ENCODE peak calls at places on chromosomes 6 and 20, in eight cellular contexts. One of them, this sample, is unnamed.

GRCh38 chr20:58141971-58142842 is 86.2 kb downstream of the ANKRD60 start:
- DNase-seq in C1 segment of cervical spinal cord: no peak
- DNase-seq in NCI-H1417: no peak
- DNase-seq in effector memory CD4-positive, alpha-beta T cell: no peak
- DNase-seq in GM12865: no peak
- DNase-seq in activated CD4-positive, alpha-beta T cell treated with anti-CD3 and anti-CD28 coated beads for 24 hours: no peak
- DNase-seq in stimulated activated CD8-positive, alpha-beta memory T cell treated with anti-CD3 and anti-CD28 coated beads, Interleukin-4, amount 100 ng/mL, for 1 hour: no peak
- DNase-seq in hippocampal formation: no peak
- DNase-seq in this sample: no peak

GRCh38 chr6:142542704-142543233 is 241.0 kb downstream of the ADGRG6 start:
- DNase-seq in C1 segment of cervical spinal cord: no peak
- DNase-seq in NCI-H1417: no peak
- DNase-seq in effector memory CD4-positive, alpha-beta T cell: no peak
- DNase-seq in GM12865: no peak
- DNase-seq in activated CD4-positive, alpha-beta T cell treated with anti-CD3 and anti-CD28 coated beads for 24 hours: no peak
- DNase-seq in stimulated activated CD8-positive, alpha-beta memory T cell treated with anti-CD3 and anti-CD28 coated beads, Interleukin-4, amount 100 ng/mL, for 1 hour: no peak
- DNase-seq in hippocampal formation: no peak
- DNase-seq in this sample: no peak

GRCh38 chr20:2538931-2539330 is 2.6 kb downstream of the TMC2 start:
- DNase-seq in C1 segment of cervical spinal cord: no peak
- DNase-seq in NCI-H1417: no peak
- DNase-seq in effector memory CD4-positive, alpha-beta T cell: no peak
- DNase-seq in GM12865: no peak
- DNase-seq in activated CD4-positive, alpha-beta T cell treated with anti-CD3 and anti-CD28 coated beads for 24 hours: no peak
- DNase-seq in stimulated activated CD8-positive, alpha-beta memory T cell treated with anti-CD3 and anti-CD28 coated beads, Interleukin-4, amount 100 ng/mL, for 1 hour: no peak
- DNase-seq in hippocampal formation: peak; percentile 11
- DNase-seq in this sample: no peak

GRCh38 chr6:14553515-14553914 is 435.9 kb downstream of the CD83 start:
- DNase-seq in C1 segment of cervical spinal cord: no peak
- DNase-seq in NCI-H1417: no peak
- DNase-seq in effector memory CD4-positive, alpha-beta T cell: no peak
- DNase-seq in GM12865: no peak
- DNase-seq in activated CD4-positive, alpha-beta T cell treated with anti-CD3 and anti-CD28 coated beads for 24 hours: no peak
- DNase-seq in stimulated activated CD8-positive, alpha-beta memory T cell treated with anti-CD3 and anti-CD28 coated beads, Interleukin-4, amount 100 ng/mL, for 1 hour: no peak
- DNase-seq in hippocampal formation: no peak
- DNase-seq in this sample: no peak

GRCh38 chr20:33423141-33423834 is 20.3 kb downstream of the SNTA1 start:
- DNase-seq in C1 segment of cervical spinal cord: no peak
- DNase-seq in NCI-H1417: no peak
- DNase-seq in effector memory CD4-positive, alpha-beta T cell: no peak
- DNase-seq in GM12865: no peak
- DNase-seq in activated CD4-positive, alpha-beta T cell treated with anti-CD3 and anti-CD28 coated beads for 24 hours: no peak
- DNase-seq in stimulated activated CD8-positive, alpha-beta memory T cell treated with anti-CD3 and anti-CD28 coated beads, Interleukin-4, amount 100 ng/mL, for 1 hour: no peak
- DNase-seq in hippocampal formation: no peak
- DNase-seq in this sample: no peak

GRCh38 chr6:34195726-34196115 is 41.0 kb upstream of the HMGA1 start:
- DNase-seq in C1 segment of cervical spinal cord: no peak
- DNase-seq in NCI-H1417: no peak
- DNase-seq in effector memory CD4-positive, alpha-beta T cell: no peak
- DNase-seq in GM12865: no peak
- DNase-seq in activated CD4-positive, alpha-beta T cell treated with anti-CD3 and anti-CD28 coated beads for 24 hours: no peak
- DNase-seq in stimulated activated CD8-positive, alpha-beta memory T cell treated with anti-CD3 and anti-CD28 coated beads, Interleukin-4, amount 100 ng/mL, for 1 hour: no peak
- DNase-seq in hippocampal formation: no peak
- DNase-seq in this sample: peak; percentile 22

GRCh38 chr6:132115714-132116366 is 164.7 kb upstream of the CCN2 start:
- DNase-seq in C1 segment of cervical spinal cord: no peak
- DNase-seq in NCI-H1417: no peak
- DNase-seq in effector memory CD4-positive, alpha-beta T cell: no peak
- DNase-seq in GM12865: no peak
- DNase-seq in activated CD4-positive, alpha-beta T cell treated with anti-CD3 and anti-CD28 coated beads for 24 hours: no peak
- DNase-seq in stimulated activated CD8-positive, alpha-beta memory T cell treated with anti-CD3 and anti-CD28 coated beads, Interleukin-4, amount 100 ng/mL, for 1 hour: no peak
- DNase-seq in hippocampal formation: no peak
- DNase-seq in this sample: no peak

GRCh38 chr6:132813173-132813856 is 1.1 kb upstream of the RPS12 start:
- DNase-seq in C1 segment of cervical spinal cord: peak; percentile 27
- DNase-seq in NCI-H1417: peak; percentile 63
- DNase-seq in effector memory CD4-positive, alpha-beta T cell: no peak
- DNase-seq in GM12865: peak; percentile 74
- DNase-seq in activated CD4-positive, alpha-beta T cell treated with anti-CD3 and anti-CD28 coated beads for 24 hours: peak; percentile 31
- DNase-seq in stimulated activated CD8-positive, alpha-beta memory T cell treated with anti-CD3 and anti-CD28 coated beads, Interleukin-4, amount 100 ng/mL, for 1 hour: no peak
- DNase-seq in hippocampal formation: peak; percentile 46
- DNase-seq in this sample: peak; percentile 62

GRCh38 chr6:22737331-22737730 is 168.0 kb downstream of the HDGFL1 start:
- DNase-seq in C1 segment of cervical spinal cord: no peak
- DNase-seq in NCI-H1417: peak; percentile 47
- DNase-seq in effector memory CD4-positive, alpha-beta T cell: no peak
- DNase-seq in GM12865: peak; percentile 53
- DNase-seq in activated CD4-positive, alpha-beta T cell treated with anti-CD3 and anti-CD28 coated beads for 24 hours: no peak
- DNase-seq in stimulated activated CD8-positive, alpha-beta memory T cell treated with anti-CD3 and anti-CD28 coated beads, Interleukin-4, amount 100 ng/mL, for 1 hour: no peak
- DNase-seq in hippocampal formation: peak; percentile 52
- DNase-seq in this sample: peak; percentile 65

GRCh38 chr6:118650500-118651281 is 700 bp downstream of the CEP85L start:
- DNase-seq in C1 segment of cervical spinal cord: no peak
- DNase-seq in NCI-H1417: peak; percentile 41
- DNase-seq in effector memory CD4-positive, alpha-beta T cell: peak; percentile 21
- DNase-seq in GM12865: peak; percentile 63
- DNase-seq in activated CD4-positive, alpha-beta T cell treated with anti-CD3 and anti-CD28 coated beads for 24 hours: peak; percentile 30
- DNase-seq in stimulated activated CD8-positive, alpha-beta memory T cell treated with anti-CD3 and anti-CD28 coated beads, Interleukin-4, amount 100 ng/mL, for 1 hour: no peak
- DNase-seq in hippocampal formation: peak; percentile 58
- DNase-seq in this sample: peak; percentile 42

GRCh38 chr6:79813143-79813542 is 134.2 kb downstream of the ELOVL4 start:
- DNase-seq in C1 segment of cervical spinal cord: no peak
- DNase-seq in NCI-H1417: no peak
- DNase-seq in effector memory CD4-positive, alpha-beta T cell: no peak
- DNase-seq in GM12865: no peak
- DNase-seq in activated CD4-positive, alpha-beta T cell treated with anti-CD3 and anti-CD28 coated beads for 24 hours: no peak
- DNase-seq in stimulated activated CD8-positive, alpha-beta memory T cell treated with anti-CD3 and anti-CD28 coated beads, Interleukin-4, amount 100 ng/mL, for 1 hour: no peak
- DNase-seq in hippocampal formation: no peak
- DNase-seq in this sample: peak; percentile 42

GRCh38 chr6:21539621-21540100 is 53.9 kb upstream of the SOX4 start:
- DNase-seq in C1 segment of cervical spinal cord: no peak
- DNase-seq in NCI-H1417: no peak
- DNase-seq in effector memory CD4-positive, alpha-beta T cell: no peak
- DNase-seq in GM12865: no peak
- DNase-seq in activated CD4-positive, alpha-beta T cell treated with anti-CD3 and anti-CD28 coated beads for 24 hours: no peak
- DNase-seq in stimulated activated CD8-positive, alpha-beta memory T cell treated with anti-CD3 and anti-CD28 coated beads, Interleukin-4, amount 100 ng/mL, for 1 hour: no peak
- DNase-seq in hippocampal formation: no peak
- DNase-seq in this sample: no peak

GRCh38 chr6:51396583-51396982 is 577.9 kb downstream of the TFAP2B start:
- DNase-seq in C1 segment of cervical spinal cord: no peak
- DNase-seq in NCI-H1417: no peak
- DNase-seq in effector memory CD4-positive, alpha-beta T cell: no peak
- DNase-seq in GM12865: no peak
- DNase-seq in activated CD4-positive, alpha-beta T cell treated with anti-CD3 and anti-CD28 coated beads for 24 hours: no peak
- DNase-seq in stimulated activated CD8-positive, alpha-beta memory T cell treated with anti-CD3 and anti-CD28 coated beads, Interleukin-4, amount 100 ng/mL, for 1 hour: no peak
- DNase-seq in hippocampal formation: no peak
- DNase-seq in this sample: no peak

GRCh38 chr6:138563650-138564049 is 64.4 kb upstream of the NHSL1 start:
- DNase-seq in C1 segment of cervical spinal cord: no peak
- DNase-seq in NCI-H1417: no peak
- DNase-seq in effector memory CD4-positive, alpha-beta T cell: no peak
- DNase-seq in GM12865: no peak
- DNase-seq in activated CD4-positive, alpha-beta T cell treated with anti-CD3 and anti-CD28 coated beads for 24 hours: no peak
- DNase-seq in stimulated activated CD8-positive, alpha-beta memory T cell treated with anti-CD3 and anti-CD28 coated beads, Interleukin-4, amount 100 ng/mL, for 1 hour: no peak
- DNase-seq in hippocampal formation: no peak
- DNase-seq in this sample: no peak

GRCh38 chr20:33852971-33853813 is 42.0 kb downstream of the CHMP4B start:
- DNase-seq in C1 segment of cervical spinal cord: no peak
- DNase-seq in NCI-H1417: no peak
- DNase-seq in effector memory CD4-positive, alpha-beta T cell: no peak
- DNase-seq in GM12865: no peak
- DNase-seq in activated CD4-positive, alpha-beta T cell treated with anti-CD3 and anti-CD28 coated beads for 24 hours: no peak
- DNase-seq in stimulated activated CD8-positive, alpha-beta memory T cell treated with anti-CD3 and anti-CD28 coated beads, Interleukin-4, amount 100 ng/mL, for 1 hour: no peak
- DNase-seq in hippocampal formation: no peak
- DNase-seq in this sample: no peak

GRCh38 chr6:91860951-91861350 is 1274.1 kb upstream of the MAP3K7 start:
- DNase-seq in C1 segment of cervical spinal cord: no peak
- DNase-seq in NCI-H1417: no peak
- DNase-seq in effector memory CD4-positive, alpha-beta T cell: no peak
- DNase-seq in GM12865: no peak
- DNase-seq in activated CD4-positive, alpha-beta T cell treated with anti-CD3 and anti-CD28 coated beads for 24 hours: no peak
- DNase-seq in stimulated activated CD8-positive, alpha-beta memory T cell treated with anti-CD3 and anti-CD28 coated beads, Interleukin-4, amount 100 ng/mL, for 1 hour: no peak
- DNase-seq in hippocampal formation: no peak
- DNase-seq in this sample: no peak

GRCh38 chr6:145349950-145350510 is 385.3 kb downstream of the EPM2A start:
- DNase-seq in C1 segment of cervical spinal cord: no peak
- DNase-seq in NCI-H1417: no peak
- DNase-seq in effector memory CD4-positive, alpha-beta T cell: no peak
- DNase-seq in GM12865: peak; percentile 87
- DNase-seq in activated CD4-positive, alpha-beta T cell treated with anti-CD3 and anti-CD28 coated beads for 24 hours: no peak
- DNase-seq in stimulated activated CD8-positive, alpha-beta memory T cell treated with anti-CD3 and anti-CD28 coated beads, Interleukin-4, amount 100 ng/mL, for 1 hour: no peak
- DNase-seq in hippocampal formation: no peak
- DNase-seq in this sample: no peak

GRCh38 chr6:156971153-156971882 is 194.1 kb downstream of the ARID1B start:
- DNase-seq in C1 segment of cervical spinal cord: no peak
- DNase-seq in NCI-H1417: no peak
- DNase-seq in effector memory CD4-positive, alpha-beta T cell: no peak
- DNase-seq in GM12865: no peak
- DNase-seq in activated CD4-positive, alpha-beta T cell treated with anti-CD3 and anti-CD28 coated beads for 24 hours: no peak
- DNase-seq in stimulated activated CD8-positive, alpha-beta memory T cell treated with anti-CD3 and anti-CD28 coated beads, Interleukin-4, amount 100 ng/mL, for 1 hour: no peak
- DNase-seq in hippocampal formation: no peak
- DNase-seq in this sample: no peak

GRCh38 chr6:33297406-33297955 is 1.3 kb downstream of the RGL2 start:
- DNase-seq in C1 segment of cervical spinal cord: no peak
- DNase-seq in NCI-H1417: no peak
- DNase-seq in effector memory CD4-positive, alpha-beta T cell: no peak
- DNase-seq in GM12865: no peak
- DNase-seq in activated CD4-positive, alpha-beta T cell treated with anti-CD3 and anti-CD28 coated beads for 24 hours: no peak
- DNase-seq in stimulated activated CD8-positive, alpha-beta memory T cell treated with anti-CD3 and anti-CD28 coated beads, Interleukin-4, amount 100 ng/mL, for 1 hour: no peak
- DNase-seq in hippocampal formation: no peak
- DNase-seq in this sample: no peak

GRCh38 chr6:157670466-157671186 is 152.4 kb upstream of the SNX9 start:
- DNase-seq in C1 segment of cervical spinal cord: no peak
- DNase-seq in NCI-H1417: no peak
- DNase-seq in effector memory CD4-positive, alpha-beta T cell: no peak
- DNase-seq in GM12865: no peak
- DNase-seq in activated CD4-positive, alpha-beta T cell treated with anti-CD3 and anti-CD28 coated beads for 24 hours: no peak
- DNase-seq in stimulated activated CD8-positive, alpha-beta memory T cell treated with anti-CD3 and anti-CD28 coated beads, Interleukin-4, amount 100 ng/mL, for 1 hour: no peak
- DNase-seq in hippocampal formation: no peak
- DNase-seq in this sample: no peak

GRCh38 chr6:48098923-48099322 is 12.1 kb downstream of the PTCHD4 start:
- DNase-seq in C1 segment of cervical spinal cord: no peak
- DNase-seq in NCI-H1417: no peak
- DNase-seq in effector memory CD4-positive, alpha-beta T cell: no peak
- DNase-seq in GM12865: no peak
- DNase-seq in activated CD4-positive, alpha-beta T cell treated with anti-CD3 and anti-CD28 coated beads for 24 hours: no peak
- DNase-seq in stimulated activated CD8-positive, alpha-beta memory T cell treated with anti-CD3 and anti-CD28 coated beads, Interleukin-4, amount 100 ng/mL, for 1 hour: no peak
- DNase-seq in hippocampal formation: no peak
- DNase-seq in this sample: peak; percentile 34

GRCh38 chr6:154872605-154873004 is 122.5 kb upstream of the TIAM2 start:
- DNase-seq in C1 segment of cervical spinal cord: no peak
- DNase-seq in NCI-H1417: peak; percentile 86
- DNase-seq in effector memory CD4-positive, alpha-beta T cell: no peak
- DNase-seq in GM12865: no peak
- DNase-seq in activated CD4-positive, alpha-beta T cell treated with anti-CD3 and anti-CD28 coated beads for 24 hours: no peak
- DNase-seq in stimulated activated CD8-positive, alpha-beta memory T cell treated with anti-CD3 and anti-CD28 coated beads, Interleukin-4, amount 100 ng/mL, for 1 hour: no peak
- DNase-seq in hippocampal formation: no peak
- DNase-seq in this sample: no peak

GRCh38 chr20:24771651-24772061 is 177.4 kb upstream of the CST7 start:
- DNase-seq in C1 segment of cervical spinal cord: no peak
- DNase-seq in NCI-H1417: no peak
- DNase-seq in effector memory CD4-positive, alpha-beta T cell: no peak
- DNase-seq in GM12865: no peak
- DNase-seq in activated CD4-positive, alpha-beta T cell treated with anti-CD3 and anti-CD28 coated beads for 24 hours: no peak
- DNase-seq in stimulated activated CD8-positive, alpha-beta memory T cell treated with anti-CD3 and anti-CD28 coated beads, Interleukin-4, amount 100 ng/mL, for 1 hour: no peak
- DNase-seq in hippocampal formation: no peak
- DNase-seq in this sample: no peak

GRCh38 chr20:59850018-59850641 is 83.3 kb downstream of the SYCP2 start:
- DNase-seq in C1 segment of cervical spinal cord: no peak
- DNase-seq in NCI-H1417: peak; percentile 60
- DNase-seq in effector memory CD4-positive, alpha-beta T cell: no peak
- DNase-seq in GM12865: peak; percentile 67
- DNase-seq in activated CD4-positive, alpha-beta T cell treated with anti-CD3 and anti-CD28 coated beads for 24 hours: no peak
- DNase-seq in stimulated activated CD8-positive, alpha-beta memory T cell treated with anti-CD3 and anti-CD28 coated beads, Interleukin-4, amount 100 ng/mL, for 1 hour: no peak
- DNase-seq in hippocampal formation: no peak
- DNase-seq in this sample: peak; percentile 57

GRCh38 chr20:2402271-2402980 is 21.7 kb downstream of the TGM6 start:
- DNase-seq in C1 segment of cervical spinal cord: no peak
- DNase-seq in NCI-H1417: no peak
- DNase-seq in effector memory CD4-positive, alpha-beta T cell: no peak
- DNase-seq in GM12865: peak; percentile 8
- DNase-seq in activated CD4-positive, alpha-beta T cell treated with anti-CD3 and anti-CD28 coated beads for 24 hours: no peak
- DNase-seq in stimulated activated CD8-positive, alpha-beta memory T cell treated with anti-CD3 and anti-CD28 coated beads, Interleukin-4, amount 100 ng/mL, for 1 hour: no peak
- DNase-seq in hippocampal formation: no peak
- DNase-seq in this sample: peak; percentile 37

GRCh38 chr20:61436268-61436667 is 184.2 kb downstream of the CDH4 start:
- DNase-seq in C1 segment of cervical spinal cord: no peak
- DNase-seq in NCI-H1417: no peak
- DNase-seq in effector memory CD4-positive, alpha-beta T cell: no peak
- DNase-seq in GM12865: no peak
- DNase-seq in activated CD4-positive, alpha-beta T cell treated with anti-CD3 and anti-CD28 coated beads for 24 hours: no peak
- DNase-seq in stimulated activated CD8-positive, alpha-beta memory T cell treated with anti-CD3 and anti-CD28 coated beads, Interleukin-4, amount 100 ng/mL, for 1 hour: no peak
- DNase-seq in hippocampal formation: no peak
- DNase-seq in this sample: peak; percentile 92

GRCh38 chr6:121885399-121886152 is 450.1 kb downstream of the GJA1 start:
- DNase-seq in C1 segment of cervical spinal cord: no peak
- DNase-seq in NCI-H1417: no peak
- DNase-seq in effector memory CD4-positive, alpha-beta T cell: no peak
- DNase-seq in GM12865: no peak
- DNase-seq in activated CD4-positive, alpha-beta T cell treated with anti-CD3 and anti-CD28 coated beads for 24 hours: no peak
- DNase-seq in stimulated activated CD8-positive, alpha-beta memory T cell treated with anti-CD3 and anti-CD28 coated beads, Interleukin-4, amount 100 ng/mL, for 1 hour: no peak
- DNase-seq in hippocampal formation: no peak
- DNase-seq in this sample: peak; percentile 34

GRCh38 chr20:48189177-48189576 is 403.9 kb upstream of the SULF2 start:
- DNase-seq in C1 segment of cervical spinal cord: no peak
- DNase-seq in NCI-H1417: no peak
- DNase-seq in effector memory CD4-positive, alpha-beta T cell: no peak
- DNase-seq in GM12865: peak; percentile 25
- DNase-seq in activated CD4-positive, alpha-beta T cell treated with anti-CD3 and anti-CD28 coated beads for 24 hours: no peak
- DNase-seq in stimulated activated CD8-positive, alpha-beta memory T cell treated with anti-CD3 and anti-CD28 coated beads, Interleukin-4, amount 100 ng/mL, for 1 hour: no peak
- DNase-seq in hippocampal formation: no peak
- DNase-seq in this sample: peak; percentile 14

This sample was measured in A673.